ENCODE peak calls at places on chromosome 13, in seven cellular contexts. One of them, this sample, is unnamed.

GRCh38 chr13:30851697-30852096 is 54.4 kb upstream of the MEDAG start:
- DNase-seq in fibroblast of lung: no peak
- DNase-seq in activated CD4-positive, alpha-beta T cell treated with anti-CD3 and anti-CD28 coated beads for 1 hour: no peak
- DNase-seq in ACHN: no peak
- DNase-seq in RKO: no peak
- DNase-seq in glutamatergic neuron: no peak
- DNase-seq in cardiac muscle cell: no peak
- DNase-seq in this sample: no peak

GRCh38 chr13:77698211-77699058 is 948 bp downstream of the SLAIN1 start:
- DNase-seq in fibroblast of lung: peak; percentile 5
- DNase-seq in activated CD4-positive, alpha-beta T cell treated with anti-CD3 and anti-CD28 coated beads for 1 hour: peak; percentile 22
- DNase-seq in ACHN: peak; percentile 40
- DNase-seq in RKO: no peak
- DNase-seq in glutamatergic neuron: peak; percentile 75
- DNase-seq in cardiac muscle cell: no peak
- DNase-seq in this sample: no peak

GRCh38 chr13:111216166-111216960 is 101.3 kb downstream of the ARHGEF7 start:
- DNase-seq in fibroblast of lung: peak; percentile 55
- DNase-seq in activated CD4-positive, alpha-beta T cell treated with anti-CD3 and anti-CD28 coated beads for 1 hour: no peak
- DNase-seq in ACHN: peak; percentile 35
- DNase-seq in RKO: peak; percentile 23
- DNase-seq in glutamatergic neuron: peak; percentile 81
- DNase-seq in cardiac muscle cell: peak; percentile 38
- DNase-seq in this sample: no peak

GRCh38 chr13:42796747-42797356 is 15.5 kb downstream of the FAM216B start:
- DNase-seq in fibroblast of lung: no peak
- DNase-seq in activated CD4-positive, alpha-beta T cell treated with anti-CD3 and anti-CD28 coated beads for 1 hour: no peak
- DNase-seq in ACHN: no peak
- DNase-seq in RKO: no peak
- DNase-seq in glutamatergic neuron: no peak
- DNase-seq in cardiac muscle cell: no peak
- DNase-seq in this sample: no peak

GRCh38 chr13:43830481-43830873 is 43.7 kb upstream of the ENOX1 start:
- DNase-seq in fibroblast of lung: peak; percentile 82
- DNase-seq in activated CD4-positive, alpha-beta T cell treated with anti-CD3 and anti-CD28 coated beads for 1 hour: no peak
- DNase-seq in ACHN: no peak
- DNase-seq in RKO: no peak
- DNase-seq in glutamatergic neuron: no peak
- DNase-seq in cardiac muscle cell: peak; percentile 93
- DNase-seq in this sample: no peak

GRCh38 chr13:72151241-72151640 is 284.2 kb upstream of the DACH1 start:
- DNase-seq in fibroblast of lung: peak; percentile 43
- DNase-seq in activated CD4-positive, alpha-beta T cell treated with anti-CD3 and anti-CD28 coated beads for 1 hour: no peak
- DNase-seq in ACHN: no peak
- DNase-seq in RKO: no peak
- DNase-seq in glutamatergic neuron: no peak
- DNase-seq in cardiac muscle cell: peak; percentile 43
- DNase-seq in this sample: no peak

GRCh38 chr13:79405831-79406596 is at the start of gene RBM26:
- DNase-seq in fibroblast of lung: peak; percentile 96
- DNase-seq in activated CD4-positive, alpha-beta T cell treated with anti-CD3 and anti-CD28 coated beads for 1 hour: peak; percentile 87
- DNase-seq in ACHN: peak; percentile 92
- DNase-seq in RKO: peak; percentile 90
- DNase-seq in glutamatergic neuron: peak; percentile 96
- DNase-seq in cardiac muscle cell: peak; percentile 96
- DNase-seq in this sample: peak; percentile 93

GRCh38 chr13:75647126-75647784 is 11.1 kb downstream of the LMO7 start:
- DNase-seq in fibroblast of lung: no peak
- DNase-seq in activated CD4-positive, alpha-beta T cell treated with anti-CD3 and anti-CD28 coated beads for 1 hour: no peak
- DNase-seq in ACHN: no peak
- DNase-seq in RKO: no peak
- DNase-seq in glutamatergic neuron: no peak
- DNase-seq in cardiac muscle cell: no peak
- DNase-seq in this sample: no peak

GRCh38 chr13:112071011-112071901 is 4.3 kb downstream of the SOX1 start:
- DNase-seq in fibroblast of lung: no peak
- DNase-seq in activated CD4-positive, alpha-beta T cell treated with anti-CD3 and anti-CD28 coated beads for 1 hour: no peak
- DNase-seq in ACHN: no peak
- DNase-seq in RKO: no peak
- DNase-seq in glutamatergic neuron: no peak
- DNase-seq in cardiac muscle cell: no peak
- DNase-seq in this sample: no peak

GRCh38 chr13:23724196-23724970 is 154.2 kb downstream of the TNFRSF19 start:
- DNase-seq in fibroblast of lung: no peak
- DNase-seq in activated CD4-positive, alpha-beta T cell treated with anti-CD3 and anti-CD28 coated beads for 1 hour: no peak
- DNase-seq in ACHN: no peak
- DNase-seq in RKO: peak; percentile 7
- DNase-seq in glutamatergic neuron: no peak
- DNase-seq in cardiac muscle cell: no peak
- DNase-seq in this sample: no peak